ENCODE peak calls at places on chromosome 1, in six cellular contexts. F, Z, E, V, N and Y are unnamed samples.
A peak's percentile ranks its signal among the peaks of the same experiment; 100 is the strongest.

GRCh38 chr1:217048104-217048707 is 325.0 kb upstream of the ESRRG start:
- DNase-seq in F (no peak), Z (no peak), E (no peak), V (peak; percentile 41), N (peak; percentile 72), Y (peak; percentile 57)

GRCh38 chr1:31041529-31041928 is 24.0 kb downstream of the PUM1 start:
- DNase-seq in F (no peak), Z (no peak), E (no peak), V (no peak), N (no peak), Y (no peak)

GRCh38 chr1:188023206-188023605 is 1194.5 kb downstream of the PLA2G4A start:
- DNase-seq in F (no peak), Z (no peak), E (no peak), V (no peak), N (no peak), Y (no peak)

GRCh38 chr1:153946622-153947246 is at the start of gene DENND4B:
- DNase-seq in F (peak; percentile 63), Z (peak; percentile 86), E (peak; percentile 79), V (peak; percentile 88), N (peak; percentile 87), Y (peak; percentile 100)

GRCh38 chr1:12438349-12438924 is 179.6 kb downstream of the DHRS3 start:
- DNase-seq in F (no peak), Z (no peak), E (peak; percentile 58), V (peak; percentile 39), N (no peak), Y (no peak)

GRCh38 chr1:61674221-61674620 is 50.7 kb downstream of the TM2D1 start:
- DNase-seq in F (no peak), Z (no peak), E (no peak), V (no peak), N (no peak), Y (no peak)

GRCh38 chr1:63774617-63775417 is 1.0 kb downstream of the ROR1 start:
- DNase-seq in F (peak; percentile 69), Z (peak; percentile 73), E (no peak), V (peak; percentile 52), N (peak; percentile 19), Y (peak; percentile 26)

GRCh38 chr1:41714613-41715389 is 203.9 kb downstream of the HIVEP3 start:
- DNase-seq in F (no peak), Z (no peak), E (no peak), V (no peak), N (no peak), Y (no peak)

GRCh38 chr1:200336111-200336845 is 73.6 kb downstream of the ZNF281 start:
- DNase-seq in F (peak; percentile 91), Z (peak; percentile 62), E (no peak), V (peak; percentile 64), N (no peak), Y (peak; percentile 28)

GRCh38 chr1:20445956-20446355 is 40.1 kb downstream of the CAMK2N1 start:
- DNase-seq in F (no peak), Z (no peak), E (no peak), V (no peak), N (no peak), Y (no peak)